ENCODE peak calls at places on chromosomes 16 and 17, in ten cellular contexts. B is HT-29; J is HEK293T; T is activated naive CD4-positive, alpha-beta T cell treated with anti-CD3 and anti-CD28 coated beads, Interleukin-2, amount 50 U/mL, for 16 hours; Q is progenitor cell of endocrine pancreas; M is neural crest cell; F is HCEC 1CT; O is HTR-8/SVneo; U is IMR-90; R is psoas muscle. C is an unnamed sample.

GRCh38 chr17:29677139-29677834 is 54.6 kb upstream of the CORO6 start:
- DNase-seq in B (no peak), Q (no peak), O (no peak), T (no peak), R (peak), F (no peak), J (no peak), M (no peak), U (no peak), C (no peak)

GRCh38 chr17:67629963-67630320 is 87.8 kb upstream of the NOL11 start:
- DNase-seq in U (peak), M (no peak), J (peak), Q (no peak), B (peak), T (no peak), R (no peak), O (peak), F (peak), C (no peak)

GRCh38 chr17:57599271-57600045 is 145.6 kb downstream of the CCDC182 start:
- DNase-seq in U (no peak), M (no peak), R (no peak), B (no peak), T (no peak), Q (no peak), O (no peak), J (no peak), F (no peak), C (no peak)

GRCh38 chr17:4587195-4587594 is 2.9 kb downstream of the SMTNL2 start:
- DNase-seq in J (no peak), M (no peak), F (no peak), Q (no peak), B (no peak), U (no peak), O (no peak), R (peak), T (no peak), C (no peak)

GRCh38 chr17:47802341-47803022 is 19.1 kb downstream of the OSBPL7 start:
- DNase-seq in J (peak), R (no peak), T (peak), F (peak), U (peak), M (peak), B (peak), O (peak), Q (no peak), C (peak)

GRCh38 chr17:75069783-75070182 is 18.0 kb upstream of the SLC16A5 start:
- DNase-seq in O (peak), J (no peak), F (peak), R (no peak), U (no peak), Q (no peak), M (no peak), T (no peak), B (peak), C (no peak)

GRCh38 chr16:66923866-66924265 is 1.5 kb downstream of the RRAD start:
- DNase-seq in T (no peak), F (no peak), J (no peak), B (no peak), R (no peak), U (no peak), M (no peak), O (no peak), Q (no peak), C (no peak)

GRCh38 chr16:64920211-64920610 is 201.7 kb downstream of the CDH11 start:
- DNase-seq in J (no peak), T (no peak), B (no peak), R (no peak), F (no peak), O (no peak), U (no peak), M (no peak), Q (no peak), C (no peak)

GRCh38 chr17:29579866-29580771 is 9.3 kb downstream of the GIT1 start:
- DNase-seq in R (peak), F (peak), Q (peak), O (peak), U (peak), B (peak), M (peak), J (peak), T (peak), C (peak)

GRCh38 chr16:10729649-10730048 is 14.0 kb upstream of the NUBP1 start:
- DNase-seq in U (peak), M (no peak), Q (no peak), F (peak), T (no peak), O (peak), R (peak), J (no peak), B (peak), C (no peak)

GRCh38 chr17:10875411-10875810 is 37.5 kb upstream of the PIRT start:
- DNase-seq in T (no peak), B (peak), R (no peak), F (no peak), M (peak), J (peak), Q (peak), O (no peak), U (no peak), C (no peak)

GRCh38 chr16:17858061-17858460 is 387.3 kb upstream of the XYLT1 start:
- DNase-seq in O (no peak), R (no peak), M (no peak), J (no peak), T (no peak), B (no peak), Q (no peak), F (no peak), U (no peak), C (no peak)

GRCh38 chr17:63785556-63785955 is 11.6 kb downstream of the DDX42 start:
- DNase-seq in F (peak), J (no peak), U (peak), T (no peak), O (no peak), M (no peak), Q (no peak), B (no peak), R (no peak), C (no peak)

GRCh38 chr17:40678902-40679522 is 14.0 kb upstream of the KRT222 start:
- DNase-seq in U (no peak), M (no peak), B (no peak), O (no peak), F (no peak), Q (no peak), T (no peak), J (no peak), R (no peak), C (no peak)

GRCh38 chr17:3870871-3871306 is 22.0 kb downstream of the CAMKK1 start:
- DNase-seq in U (no peak), R (no peak), Q (no peak), O (no peak), J (no peak), B (no peak), F (no peak), M (no peak), T (no peak), C (no peak)

GRCh38 chr17:83076930-83077329 is 2.5 kb upstream of the METRNL start:
- DNase-seq in R (no peak), B (peak), M (no peak), F (no peak), O (no peak), Q (no peak), U (no peak), J (no peak), T (no peak), C (no peak)

GRCh38 chr17:63740464-63741181 is 976 bp downstream of the STRADA start:
- DNase-seq in B (peak), Q (no peak), J (no peak), M (no peak), T (no peak), U (peak), R (no peak), F (no peak), O (peak), C (no peak)

GRCh38 chr17:7549401-7550055 is 670 bp downstream of the TNFSF12 start:
- DNase-seq in O (no peak), J (no peak), U (no peak), T (peak), B (no peak), F (no peak), M (no peak), Q (no peak), R (no peak), C (peak)

GRCh38 chr16:75942901-75943300 is 216.6 kb upstream of the CPHXL start:
- DNase-seq in Q (no peak), O (no peak), T (no peak), M (no peak), U (no peak), J (no peak), F (no peak), B (no peak), R (no peak), C (no peak)

C was measured in Peyer's patch.